ENCODE peak calls at places on chromosomes 5 and 9, in six cellular contexts. P is stomach, O is esophagus squamous epithelium, J is transverse colon, Z is tibial nerve, H is H1. R is an unnamed sample.
A peak's percentile ranks its signal among the peaks of the same experiment; 100 is the strongest.

GRCh38 chr5:170436335-170436734 is 47.2 kb upstream of the KCNMB1 start:
- DNase-seq in P (no peak), O (no peak), J (no peak), Z (no peak), H (no peak), R (no peak)

GRCh38 chr9:110383491-110383890 is 45.8 kb upstream of the TXNDC8 start:
- DNase-seq in P (no peak), O (no peak), J (no peak), Z (no peak), H (no peak), R (no peak)

GRCh38 chr9:20683351-20684034 is 566 bp upstream of the FOCAD start:
- DNase-seq in P (peak; percentile 31), O (no peak), J (peak; percentile 57), Z (peak; percentile 76), H (no peak), R (peak; percentile 43)

GRCh38 chr9:131833906-131834305 is 94.0 kb upstream of the RAPGEF1 start:
- DNase-seq in P (no peak), O (no peak), J (no peak), Z (no peak), H (no peak), R (no peak)

GRCh38 chr9:71127301-71127700 is 5.9 kb upstream of the TRPM3 start:
- DNase-seq in P (no peak), O (no peak), J (no peak), Z (no peak), H (no peak), R (no peak)

GRCh38 chr9:88979021-88979420 is 12.2 kb upstream of the S1PR3 start:
- DNase-seq in P (no peak), O (no peak), J (no peak), Z (no peak), H (no peak), R (no peak)

GRCh38 chr5:569868-570361 is 42.2 kb upstream of the CEP72 start:
- DNase-seq in P (peak; percentile 1), O (no peak), J (no peak), Z (no peak), H (no peak), R (no peak)

GRCh38 chr5:167207081-167207480 is 1084.4 kb upstream of the WWC1 start:
- DNase-seq in P (no peak), O (no peak), J (no peak), Z (no peak), H (no peak), R (no peak)

GRCh38 chr5:55868846-55869245 is 17.7 kb downstream of the IL31RA start:
- DNase-seq in P (no peak), O (no peak), J (no peak), Z (no peak), H (no peak), R (no peak)

GRCh38 chr5:170471551-170472212 is 32.1 kb upstream of the KCNIP1 start:
- DNase-seq in P (no peak), O (no peak), J (no peak), Z (no peak), H (no peak), R (no peak)

GRCh38 chr5:17203329-17204132 is 13.9 kb upstream of the BASP1 start:
- DNase-seq in P (no peak), O (no peak), J (no peak), Z (peak; percentile 33), H (no peak), R (no peak)

GRCh38 chr9:86540999-86541398 is 186.8 kb upstream of the TUT7 start:
- DNase-seq in P (no peak), O (no peak), J (no peak), Z (no peak), H (no peak), R (no peak)

GRCh38 chr9:71504636-71505035 is 263.7 kb downstream of the CEMIP2 start:
- DNase-seq in P (no peak), O (no peak), J (no peak), Z (no peak), H (no peak), R (no peak)

GRCh38 chr5:66666778-66667177 is 70.6 kb downstream of the MAST4 start:
- DNase-seq in P (peak; percentile 40), O (no peak), J (peak; percentile 24), Z (no peak), H (no peak), R (peak; percentile 22)

GRCh38 chr9:120872775-120873502 is 4.0 kb downstream of the PHF19 start:
- DNase-seq in P (no peak), O (no peak), J (no peak), Z (no peak), H (no peak), R (no peak)

DNA sequence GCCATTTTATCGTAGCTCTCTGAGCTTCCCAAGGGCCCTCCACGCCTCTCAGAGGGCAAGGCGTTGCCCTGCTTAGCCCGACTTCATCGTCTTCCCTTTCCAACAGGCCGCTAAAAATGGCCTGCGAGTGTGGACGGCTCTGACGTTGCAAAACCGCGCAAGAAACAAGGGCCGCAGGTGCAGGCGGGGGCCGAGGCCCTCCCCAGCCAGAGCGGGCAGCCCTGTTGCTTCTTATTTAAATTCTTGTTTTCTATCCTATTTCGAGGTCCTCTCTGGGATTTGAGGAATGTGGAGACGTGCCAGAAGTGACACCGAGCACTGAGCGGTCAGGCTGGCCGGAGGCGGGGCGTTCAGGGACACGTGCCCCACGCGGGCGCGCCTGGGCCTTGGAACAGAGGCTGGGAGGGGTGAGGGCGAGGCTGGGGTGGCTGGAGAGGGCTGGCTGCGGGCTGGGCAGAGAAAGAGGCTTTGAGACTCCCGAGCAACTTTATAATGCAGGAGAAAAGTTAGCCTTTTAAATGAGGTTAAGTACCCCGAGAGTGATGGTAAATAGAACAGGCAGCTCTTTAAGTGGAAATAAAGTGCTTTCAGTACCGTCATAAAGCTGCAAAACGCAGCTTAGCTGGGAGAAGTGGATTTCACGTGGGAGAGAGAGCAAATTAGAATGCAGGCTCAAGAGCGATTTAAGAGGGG is 243.6 kb downstream of the AUH start:
- DNase-seq in P (peak; percentile 73), O (no peak), J (peak; percentile 86), Z (peak; percentile 87), H (peak; percentile 23), R (peak; percentile 86)
- TF ChIP-seq POLR2A in P (no peak), O (peak; percentile 9), J (no peak), Z (peak; percentile 68), H (no peak), R (no peak)

GRCh38 chr9:129989740-129990139 is 53.2 kb downstream of the FNBP1 start:
- DNase-seq in P (no peak), O (no peak), J (no peak), Z (no peak), H (no peak), R (no peak)
- H3K4me1 ChIP-seq in P (peaks cover 53% of the 10 kb centered on the region), O (peaks cover 17% of the 10 kb centered on the region), J (peaks cover 24% of the 10 kb centered on the region), Z (peaks cover 63% of the 10 kb centered on the region), H (no peaks in the 10 kb centered on the region), R (no peaks in the 10 kb centered on the region)

GRCh38 chr9:33297455-33297854 is 7.1 kb downstream of the NFX1 start:
- DNase-seq in P (peak; percentile 62), O (no peak), J (peak; percentile 80), Z (peak; percentile 38), H (no peak), R (peak; percentile 84)
- TF ChIP-seq POLR2A in P (no peak), O (no peak), J (no peak), Z (no peak), H (no peak), R (no peak)

DNA sequence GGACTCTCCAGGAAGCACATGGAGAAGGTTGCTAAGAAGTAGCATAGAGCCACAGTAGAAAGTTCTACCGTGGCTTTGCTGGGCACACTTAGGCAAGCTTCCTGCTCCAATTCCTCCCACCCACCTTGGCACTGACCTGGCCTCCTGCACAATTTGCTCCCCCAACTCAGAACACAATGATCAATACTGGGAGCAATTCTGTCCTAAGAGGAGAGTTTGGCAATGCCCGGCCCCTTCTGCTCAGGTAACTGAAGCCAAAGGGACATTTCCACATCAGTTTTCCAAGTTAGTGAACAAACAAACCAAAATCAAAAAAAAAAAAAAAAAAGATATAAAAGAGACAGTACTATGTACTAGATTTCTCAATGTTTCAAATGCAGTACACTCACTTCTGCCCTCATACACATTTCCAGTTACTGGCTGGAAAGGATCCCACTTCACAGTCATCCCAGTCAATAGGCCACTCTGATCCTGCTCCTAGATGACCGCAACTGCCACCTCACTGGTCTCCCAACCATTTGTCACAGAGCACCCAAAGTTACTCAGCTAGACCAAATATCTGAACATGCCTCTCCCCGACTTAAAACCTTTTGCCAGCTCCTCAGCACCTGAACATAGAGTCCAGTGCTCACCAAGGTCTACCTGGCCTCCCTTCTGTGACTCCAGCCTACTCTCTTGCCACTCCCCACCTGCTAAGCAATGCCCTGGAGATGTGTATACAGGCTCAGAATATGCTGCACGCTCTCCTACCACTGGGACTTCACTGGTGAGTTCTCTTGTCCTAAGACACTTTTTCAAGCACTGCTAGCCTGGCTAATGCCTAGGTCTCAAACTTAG is 21.3 kb downstream of the ABCA1 start:
- DNase-seq in P (no peak), O (no peak), J (no peak), Z (peak; percentile 77), H (no peak), R (no peak)
- H3K4me1 ChIP-seq in P (peaks cover 94% of the 10 kb centered on the region), O (peaks cover 63% of the 10 kb centered on the region), J (peaks cover 54% of the 10 kb centered on the region), Z (peaks cover 89% of the 10 kb centered on the region), H (peaks cover 4% of the 10 kb centered on the region), R (peaks cover 42% of the 10 kb centered on the region)

GRCh38 chr5:91133183-91133582 is 249.9 kb downstream of the ARRDC3 start:
- DNase-seq in P (no peak), O (no peak), J (no peak), Z (no peak), H (no peak), R (no peak)

GRCh38 chr5:91128604-91129003 is 254.5 kb downstream of the ARRDC3 start:
- DNase-seq in P (no peak), O (no peak), J (no peak), Z (no peak), H (no peak), R (no peak)

GRCh38 chr5:91132552-91132951 is 250.6 kb downstream of the ARRDC3 start:
- DNase-seq in P (no peak), O (no peak), J (no peak), Z (no peak), H (no peak), R (no peak)

GRCh38 chr5:91129748-91130147 is 253.4 kb downstream of the ARRDC3 start:
- DNase-seq in P (no peak), O (no peak), J (no peak), Z (no peak), H (no peak), R (no peak)

GRCh38 chr5:91130759-91131158 is 252.4 kb downstream of the ARRDC3 start:
- DNase-seq in P (no peak), O (no peak), J (no peak), Z (no peak), H (no peak), R (no peak)
- TF ChIP-seq POLR2A in P (no peak), O (no peak), J (no peak), Z (no peak), H (no peak), R (no peak)